ENCODE peak calls at places on chromosome 11, in five cellular contexts. K, U, W, L and M are unnamed samples.

GRCh38 chr11:134579709-134580634 is 167.9 kb upstream of the B3GAT1 start:
- DNase-seq in K (no peak), W (no peak), U (no peak), L (peak; percentile 75), M (no peak)

GRCh38 chr11:78045851-78046485 is 17.7 kb upstream of the THRSP start:
- DNase-seq in W (no peak), L (peak; percentile 94), U (peak; percentile 58), K (peak; percentile 65), M (peak; percentile 68)

GRCh38 chr11:29005401-29005980 is 897.3 kb downstream of the METTL15 start:
- DNase-seq in K (no peak), L (no peak), W (no peak), U (no peak), M (no peak)

GRCh38 chr11:3616721-3617460 is 24.9 kb downstream of the ART5 start:
- DNase-seq in L (peak; percentile 81), K (no peak), U (no peak), W (no peak), M (no peak)

GRCh38 chr11:28759311-28759710 is 651.1 kb downstream of the METTL15 start:
- DNase-seq in L (no peak), K (no peak), U (no peak), W (no peak), M (no peak)

GRCh38 chr11:65700377-65700776 is 11.7 kb upstream of the KAT5 start:
- DNase-seq in K (no peak), U (peak; percentile 46), L (no peak), W (no peak), M (no peak)

GRCh38 chr11:1121343-1122331 is 36.1 kb upstream of the MUC5AC start:
- DNase-seq in U (no peak), W (no peak), L (no peak), K (no peak), M (no peak)

GRCh38 chr11:78715639-78716311 is 141.1 kb upstream of the NARS2 start:
- DNase-seq in K (no peak), U (peak; percentile 60), W (peak; percentile 89), L (no peak), M (peak; percentile 45)

GRCh38 chr11:30342736-30343166 is 19.8 kb downstream of the ARL14EP start:
- DNase-seq in K (no peak), U (no peak), W (no peak), L (no peak), M (peak; percentile 94)

GRCh38 chr11:79121351-79121750 is 319.5 kb downstream of the TENM4 start:
- DNase-seq in U (peak; percentile 19), L (no peak), K (no peak), W (no peak), M (no peak)

GRCh38 chr11:8219257-8220021 is 44.2 kb downstream of the LMO1 start:
- DNase-seq in L (no peak), K (no peak), W (peak; percentile 23), U (no peak), M (peak; percentile 37)

GRCh38 chr11:78228467-78228866 is 39.7 kb downstream of the USP35 start:
- DNase-seq in K (no peak), U (peak; percentile 64), L (no peak), W (no peak), M (peak; percentile 80)

GRCh38 chr11:79485694-79486093 is 44.9 kb upstream of the TENM4 start:
- DNase-seq in U (no peak), K (no peak), L (no peak), W (no peak), M (no peak)

GRCh38 chr11:72225411-72225951 is 914 bp downstream of the INPPL1 start:
- DNase-seq in K (no peak), L (peak; percentile 77), W (no peak), U (no peak), M (peak; percentile 43)

GRCh38 chr11:117300773-117301172 is 9.6 kb downstream of the BACE1-AS start:
- DNase-seq in K (no peak), L (no peak), W (no peak), U (no peak), M (no peak)

GRCh38 chr11:79438631-79439429 is 2.0 kb downstream of the TENM4 start:
- DNase-seq in K (no peak), L (no peak), W (no peak), U (peak; percentile 49), M (no peak)

GRCh38 chr11:101470881-101471535 is 112.8 kb downstream of the TRPC6 start:
- DNase-seq in K (no peak), W (no peak), U (no peak), L (no peak), M (no peak)

GRCh38 chr11:44575288-44575672 is 9.8 kb downstream of the CD82 start:
- DNase-seq in W (no peak), K (no peak), U (no peak), L (no peak), M (no peak)

GRCh38 chr11:20243974-20244373 is 83.7 kb upstream of the DBX1 start:
- DNase-seq in U (no peak), K (no peak), L (no peak), W (no peak), M (no peak)

GRCh38 chr11:96113100-96113710 is 189.3 kb upstream of the MTMR2 start:
- DNase-seq in U (no peak), W (no peak), K (no peak), L (no peak), M (no peak)